ENCODE peak calls at places on chromosomes 11 and 22, in nine cellular contexts. S is ELR, J is WERI-Rb-1, K is NCI-H2171, N is HS-27A, L is T follicular helper cell, W is naive B cell, V is lung microvascular endothelial cell, F is right cardiac atrium. T is an unnamed sample.

GRCh38 chr11:18669211-18669593 is 29.4 kb upstream of the TMEM86A start:
- DNase-seq in S (peak), J (no peak), K (no peak), N (no peak), L (no peak), W (no peak), V (no peak), F (no peak), T (no peak)

GRCh38 chr22:31346255-31346732 is at the start of gene PATZ1:
- DNase-seq in S (peak), J (peak), K (peak), N (peak), L (peak), W (peak), V (peak), F (peak), T (peak)

GRCh38 chr11:61695917-61696316 is 15.7 kb downstream of the DAGLA start:
- DNase-seq in S (peak), J (no peak), K (no peak), N (no peak), L (peak), W (peak), V (peak), F (peak), T (peak)

GRCh38 chr22:20021196-20022181 is 579 bp downstream of the TANGO2 start:
- DNase-seq in S (peak), J (no peak), K (no peak), N (no peak), L (no peak), W (no peak), V (peak), F (peak), T (no peak)

GRCh38 chr11:15199693-15200092 is 85.0 kb downstream of the INSC start:
- DNase-seq in S (peak), J (no peak), K (no peak), N (no peak), L (no peak), W (no peak), V (peak), F (peak), T (no peak)

GRCh38 chr11:134101292-134101691 is 32.4 kb downstream of the JAM3 start:
- DNase-seq in S (no peak), J (no peak), K (no peak), N (no peak), L (no peak), W (no peak), V (peak), F (no peak), T (no peak)

GRCh38 chr22:50523806-50524663 is 1.4 kb downstream of the SCO2 start:
- DNase-seq in S (no peak), J (no peak), K (no peak), N (no peak), L (no peak), W (no peak), V (no peak), F (peak), T (no peak)

GRCh38 chr11:32851251-32851650 is 21.5 kb downstream of the PRRG4 start:
- DNase-seq in S (no peak), J (no peak), K (no peak), N (no peak), L (no peak), W (no peak), V (no peak), F (no peak), T (no peak)

GRCh38 chr11:30917859-30918478 is 331.8 kb upstream of the MPPED2 start:
- DNase-seq in S (peak), J (peak), K (peak), N (peak), L (no peak), W (peak), V (peak), F (no peak), T (no peak)

GRCh38 chr11:119573858-119574257 is 150.9 kb upstream of the THY1 start:
- DNase-seq in S (no peak), J (no peak), K (no peak), N (no peak), L (no peak), W (no peak), V (no peak), F (no peak), T (no peak)

GRCh38 chr11:59659981-59660380 is 8.9 kb downstream of the PATL1 start:
- DNase-seq in S (no peak), J (no peak), K (no peak), N (no peak), L (no peak), W (no peak), V (no peak), F (no peak), T (no peak)

GRCh38 chr11:34915136-34916013 is 804 bp downstream of the APIP start:
- DNase-seq in S (no peak), J (no peak), K (peak), N (peak), L (no peak), W (no peak), V (peak), F (no peak), T (no peak)

GRCh38 chr22:49193348-49193747 is 634.3 kb downstream of the BRD1 start:
- DNase-seq in S (no peak), J (no peak), K (no peak), N (no peak), L (no peak), W (no peak), V (no peak), F (peak), T (no peak)

GRCh38 chr11:65719887-65720236 is 736 bp downstream of the RNASEH2C start:
- DNase-seq in S (peak), J (no peak), K (no peak), N (no peak), L (no peak), W (no peak), V (peak), F (no peak), T (peak)

GRCh38 chr11:112520293-112520692 is 259.6 kb upstream of the PLET1 start:
- DNase-seq in S (no peak), J (no peak), K (no peak), N (no peak), L (no peak), W (no peak), V (no peak), F (no peak), T (no peak)

GRCh38 chr22:41237707-41238569 is 2.8 kb downstream of the CHADL start:
- DNase-seq in S (peak), J (no peak), K (peak), N (no peak), L (peak), W (peak), V (peak), F (peak), T (peak)

GRCh38 chr11:9772218-9772617 is 108.3 kb downstream of the SWAP70 start:
- DNase-seq in S (no peak), J (peak), K (no peak), N (no peak), L (no peak), W (no peak), V (no peak), F (no peak), T (no peak)

GRCh38 chr22:49735411-49736311 is 92.0 kb downstream of the BRD1 start:
- DNase-seq in S (no peak), J (no peak), K (no peak), N (no peak), L (no peak), W (no peak), V (peak), F (no peak), T (no peak)

GRCh38 chr22:36901411-36902142 is 11.9 kb upstream of the CSF2RB start:
- DNase-seq in S (no peak), J (no peak), K (no peak), N (no peak), L (no peak), W (no peak), V (no peak), F (no peak), T (no peak)

GRCh38 chr11:106012744-106013143 is 9.3 kb downstream of the MSANTD4 start:
- DNase-seq in S (peak), J (no peak), K (no peak), N (no peak), L (no peak), W (no peak), V (peak), F (no peak), T (no peak)

GRCh38 chr11:8232414-8232813 is 31.3 kb downstream of the LMO1 start:
- DNase-seq in S (no peak), J (no peak), K (no peak), N (no peak), L (no peak), W (no peak), V (no peak), F (no peak), T (no peak)

GRCh38 chr22:28992565-28993326 is 68.9 kb downstream of the C22orf31 start:
- DNase-seq in S (no peak), J (no peak), K (no peak), N (no peak), L (no peak), W (no peak), V (no peak), F (no peak), T (no peak)

GRCh38 chr11:13347901-13348300 is 70.3 kb downstream of the BMAL1 start:
- DNase-seq in S (no peak), J (no peak), K (no peak), N (no peak), L (no peak), W (no peak), V (no peak), F (no peak), T (no peak)

GRCh38 chr22:27724706-27725105 is 76.8 kb downstream of the MN1 start:
- DNase-seq in S (no peak), J (no peak), K (no peak), N (no peak), L (no peak), W (no peak), V (no peak), F (no peak), T (no peak)

GRCh38 chr11:73661035-73661628 is 14.8 kb downstream of the PLEKHB1 start:
- DNase-seq in S (peak), J (peak), K (peak), N (peak), L (peak), W (peak), V (peak), F (peak), T (peak)

GRCh38 chr11:59792507-59792906 is 18.1 kb downstream of the MRPL16 start:
- DNase-seq in S (no peak), J (no peak), K (no peak), N (no peak), L (no peak), W (no peak), V (no peak), F (no peak), T (no peak)

GRCh38 chr22:19331975-19332374 is 40.5 kb upstream of the CLTCL1 start:
- DNase-seq in S (no peak), J (no peak), K (no peak), N (no peak), L (no peak), W (no peak), V (no peak), F (no peak), T (no peak)

GRCh38 chr11:3674189-3674588 is 3.0 kb upstream of the CHRNA10 start:
- DNase-seq in S (peak), J (no peak), K (no peak), N (no peak), L (no peak), W (no peak), V (peak), F (no peak), T (no peak)

T was measured in activated T-cell treated with anti-CD3 and anti-CD28 coated beads for 48 hours.